ENCODE peak calls at places on chromosomes 13 and 19, in nine cellular contexts. L is AG04450, R is EL, H is lower lobe of right lung, W is brain microvascular endothelial cell, E is omental fat pad, C is SK-N-MC, T is GM10248, Y is posterior vena cava. G is an unnamed sample.

GRCh38 chr13:107866007-107866665 is 349.2 kb downstream of the LIG4 start:
- DNase-seq in R (no peak), H (no peak), Y (no peak), E (no peak), W (peak), C (no peak), T (no peak), L (no peak), G (peak)

GRCh38 chr19:41230067-41230857 is 11.2 kb downstream of the AXL start:
- DNase-seq in R (no peak), T (no peak), H (no peak), Y (no peak), W (no peak), C (no peak), E (no peak), L (no peak), G (no peak)

GRCh38 chr13:101303512-101303911 is 112.8 kb downstream of the NALCN start:
- DNase-seq in H (no peak), E (no peak), W (no peak), R (no peak), T (no peak), L (no peak), C (no peak), Y (no peak), G (no peak)

GRCh38 chr13:76813874-76814273 is 72.3 kb downstream of the KCTD12 start:
- DNase-seq in L (no peak), W (no peak), H (no peak), C (no peak), E (no peak), T (no peak), Y (no peak), R (no peak), G (no peak)

GRCh38 chr19:46896076-46896794 is 35.4 kb downstream of the ARHGAP35 start:
- DNase-seq in T (no peak), C (no peak), Y (no peak), W (no peak), R (no peak), H (peak), L (no peak), E (no peak), G (no peak)

GRCh38 chr19:1725100-1726064 is 27.9 kb upstream of the ONECUT3 start:
- DNase-seq in C (no peak), E (no peak), Y (no peak), L (no peak), T (peak), W (no peak), R (peak), H (no peak), G (peak)

GRCh38 chr19:31350693-31351211 is 1.5 kb upstream of the TSHZ3 start:
- DNase-seq in R (peak), W (peak), T (no peak), H (peak), Y (peak), E (no peak), C (no peak), L (no peak), G (no peak)

GRCh38 chr13:110714798-110715394 is 1.4 kb downstream of the ING1 start:
- DNase-seq in T (no peak), R (no peak), L (no peak), C (no peak), E (peak), Y (peak), W (peak), H (peak), G (peak)

GRCh38 chr13:40536443-40537113 is 129.9 kb downstream of the FOXO1 start:
- DNase-seq in C (no peak), L (no peak), Y (no peak), E (no peak), H (no peak), W (no peak), R (no peak), T (no peak), G (no peak)

GRCh38 chr19:21586341-21587116 is 81.1 kb downstream of the ZNF429 start:
- DNase-seq in C (no peak), Y (no peak), H (peak), E (no peak), T (no peak), L (no peak), W (no peak), R (no peak), G (peak)

GRCh38 chr19:35755160-35755549 is 1.7 kb downstream of the HSPB6 start:
- DNase-seq in W (no peak), T (no peak), L (no peak), Y (no peak), E (no peak), H (no peak), R (no peak), C (no peak), G (no peak)

GRCh38 chr19:18660051-18660910 is 23.2 kb upstream of the CRTC1 start:
- DNase-seq in H (peak), L (no peak), C (no peak), W (peak), Y (peak), E (peak), T (no peak), R (peak), G (no peak)

GRCh38 chr19:35851213-35852028 is 883 bp downstream of the NPHS1 start:
- DNase-seq in R (no peak), H (no peak), T (no peak), C (no peak), L (no peak), Y (no peak), E (no peak), W (no peak), G (no peak)

GRCh38 chr13:112974125-112974524 is 5.1 kb downstream of the MCF2L start:
- DNase-seq in H (peak), Y (peak), L (no peak), T (no peak), E (no peak), W (no peak), C (no peak), R (no peak), G (no peak)

GRCh38 chr19:10740798-10741197 is 22.9 kb downstream of the DNM2 start:
- DNase-seq in E (no peak), R (no peak), Y (no peak), L (no peak), C (no peak), W (no peak), T (no peak), H (no peak), G (no peak)

GRCh38 chr13:42808572-42808971 is 27.2 kb downstream of the FAM216B start:
- DNase-seq in C (no peak), E (no peak), T (no peak), R (peak), L (no peak), Y (no peak), H (no peak), W (no peak), G (no peak)

GRCh38 chr13:99436686-99437416 is 64.4 kb upstream of the TM9SF2 start:
- DNase-seq in W (peak), E (peak), L (peak), R (peak), H (peak), T (peak), Y (peak), C (peak), G (peak)

GRCh38 chr13:102911336-102911735 is 65.5 kb downstream of the ERCC5 start:
- DNase-seq in T (no peak), C (no peak), H (no peak), R (no peak), Y (no peak), E (no peak), W (no peak), L (no peak), G (no peak)

GRCh38 chr19:37519890-37520289 is 13.2 kb downstream of the ZNF793 start:
- DNase-seq in W (peak), T (no peak), H (no peak), L (no peak), Y (no peak), C (no peak), R (peak), E (no peak), G (no peak)

GRCh38 chr19:12864143-12864542 is 17.1 kb downstream of the DNASE2 start:
- DNase-seq in E (no peak), C (no peak), W (no peak), Y (no peak), H (no peak), T (no peak), L (no peak), R (no peak), G (no peak)

GRCh38 chr13:46179576-46180368 is 2.2 kb downstream of the LCP1 start:
- DNase-seq in R (no peak), C (no peak), T (no peak), L (no peak), H (peak), W (no peak), E (no peak), Y (peak), G (peak)

GRCh38 chr19:45011959-45012358 is 10.7 kb downstream of the RELB start:
- DNase-seq in H (no peak), Y (no peak), T (no peak), L (no peak), E (no peak), W (no peak), C (no peak), R (no peak), G (no peak)

GRCh38 chr13:114025432-114026127 is 51.7 kb upstream of the C13orf46 start:
- DNase-seq in T (no peak), Y (no peak), L (peak), R (no peak), C (no peak), E (no peak), H (no peak), W (peak), G (no peak)

GRCh38 chr19:14434543-14435319 is 1.6 kb downstream of the PKN1 start:
- DNase-seq in L (no peak), H (peak), C (no peak), W (peak), E (no peak), Y (peak), R (peak), T (no peak), G (peak)

GRCh38 chr13:27854606-27855005 is 62.3 kb downstream of the GSX1 start:
- DNase-seq in E (no peak), C (no peak), R (no peak), W (no peak), Y (no peak), L (no peak), H (no peak), T (no peak), G (no peak)

GRCh38 chr13:29227560-29227959 is 367.9 kb downstream of the SLC7A1 start:
- DNase-seq in E (no peak), R (no peak), L (no peak), C (no peak), W (no peak), H (no peak), T (no peak), Y (no peak), G (no peak)

GRCh38 chr13:40672310-40673060 is 6.0 kb upstream of the FOXO1 start:
- DNase-seq in T (no peak), H (no peak), L (peak), R (peak), E (no peak), W (peak), C (no peak), Y (no peak), G (no peak)

GRCh38 chr13:38223093-38223492 is 126.6 kb upstream of the UFM1 start:
- DNase-seq in Y (no peak), C (no peak), L (no peak), T (no peak), R (peak), H (no peak), W (peak), E (no peak), G (no peak)

GRCh38 chr19:4909897-4910593 is 744 bp downstream of the UHRF1 start:
- DNase-seq in Y (peak), H (peak), T (peak), R (peak), L (peak), W (peak), C (peak), E (peak), G (peak)

GRCh38 chr19:18815673-18816072 is 16.1 kb upstream of the UPF1 start:
- DNase-seq in L (no peak), C (no peak), W (peak), H (no peak), R (no peak), E (no peak), T (no peak), Y (no peak), G (no peak)

GRCh38 chr19:2110822-2111221 is 14.1 kb downstream of the IZUMO4 start:
- DNase-seq in R (no peak), E (no peak), T (no peak), W (no peak), C (no peak), H (no peak), Y (no peak), L (no peak), G (no peak)

GRCh38 chr13:53311561-53311960 is 282.9 kb downstream of the OLFM4 start:
- DNase-seq in T (no peak), E (no peak), W (no peak), R (no peak), L (no peak), H (no peak), Y (no peak), C (no peak), G (no peak)

GRCh38 chr19:47229674-47230121 is 1.3 kb downstream of the BBC3 start:
- DNase-seq in H (no peak), W (no peak), T (peak), Y (no peak), E (no peak), L (no peak), C (no peak), R (no peak), G (no peak)

GRCh38 chr13:39306639-39307589 is 268.7 kb downstream of the NHLRC3 start:
- DNase-seq in W (no peak), L (no peak), T (peak), E (no peak), C (no peak), Y (no peak), R (no peak), H (no peak), G (peak)

GRCh38 chr19:43507880-43508279 is 3.3 kb upstream of the PHLDB3 start:
- DNase-seq in E (no peak), C (no peak), R (no peak), W (no peak), H (no peak), T (no peak), L (no peak), Y (no peak), G (no peak)

GRCh38 chr13:77176350-77176749 is 149.4 kb upstream of the FBXL3 start:
- DNase-seq in T (no peak), E (no peak), R (peak), C (no peak), W (peak), L (peak), H (no peak), Y (no peak), G (no peak)

GRCh38 chr13:110326263-110326904 is 19.3 kb downstream of the COL4A2 start:
- DNase-seq in E (no peak), H (no peak), C (no peak), Y (no peak), T (no peak), R (no peak), W (no peak), L (no peak), G (no peak)